ENCODE peak calls at places on chromosome 16, in six cellular contexts. T is NCI-H510A; L is activated T-cell treated with anti-CD3 and anti-CD28 coated beads, Interleukin-2, amount 50 U/mL, for 4 hours; U is Calu3; K is SJSA1; S is skeletal muscle cell. A is an unnamed sample.

GRCh38 chr16:88900653-88901052 is 34.2 kb upstream of the PABPN1L start:
- DNase-seq in T (no peak), S (no peak), L (no peak), U (no peak), K (no peak), A (no peak)

GRCh38 chr16:83806036-83806435 is 1.7 kb upstream of the HSBP1 start:
- DNase-seq in L (no peak), U (no peak), K (no peak), T (no peak), S (no peak), A (no peak)

GRCh38 chr16:50635505-50636392 is 45.4 kb downstream of the SNX20 start:
- DNase-seq in U (no peak), T (no peak), K (no peak), L (no peak), S (no peak), A (no peak)

GRCh38 chr16:89742948-89743347 is 21.6 kb downstream of the ZNF276 start:
- DNase-seq in T (no peak), L (no peak), K (no peak), S (no peak), U (no peak), A (no peak)

GRCh38 chr16:17827313-17827712 is 356.6 kb upstream of the XYLT1 start:
- DNase-seq in K (no peak), T (no peak), U (no peak), L (no peak), S (no peak), A (no peak)

GRCh38 chr16:27237229-27238015 is 31.1 kb downstream of the NSMCE1 start:
- DNase-seq in L (peak; percentile 72), S (no peak), U (no peak), K (no peak), T (peak; percentile 27), A (peak; percentile 73)

GRCh38 chr16:46658925-46659324 is 30.1 kb downstream of the VPS35 start:
- DNase-seq in L (no peak), T (no peak), U (no peak), S (no peak), K (no peak), A (no peak)

GRCh38 chr16:53282975-53283946 is 151.0 kb upstream of the RBL2 start:
- DNase-seq in L (no peak), S (no peak), T (peak; percentile 2), U (peak; percentile 33), K (no peak), A (no peak)

GRCh38 chr16:70713781-70714180 is 27.9 kb upstream of the MTSS2 start:
- DNase-seq in K (no peak), T (no peak), U (no peak), L (no peak), S (no peak), A (no peak)

GRCh38 chr16:85425061-85425662 is 188.0 kb upstream of the GSE1 start:
- DNase-seq in S (no peak), U (no peak), L (no peak), K (peak; percentile 37), T (no peak), A (peak; percentile 8)

GRCh38 chr16:49952386-49952785 is 72.6 kb upstream of the CNEP1R1 start:
- DNase-seq in T (no peak), L (no peak), S (no peak), K (peak; percentile 54), U (no peak), A (no peak)

GRCh38 chr16:56865394-56866062 is 521 bp downstream of the SLC12A3 start:
- DNase-seq in U (no peak), T (no peak), S (no peak), L (no peak), K (no peak), A (no peak)

GRCh38 chr16:56682703-56683397 is 580 bp downstream of the MT1X start:
- DNase-seq in T (no peak), K (no peak), U (no peak), L (no peak), S (no peak), A (no peak)

GRCh38 chr16:51236583-51236982 is 85.5 kb upstream of the SALL1 start:
- DNase-seq in U (no peak), T (no peak), L (no peak), K (no peak), S (no peak), A (no peak)

GRCh38 chr16:75226550-75227360 is 8.0 kb downstream of the CTRB1 start:
- DNase-seq in S (no peak), T (no peak), U (no peak), L (no peak), K (no peak), A (no peak)

GRCh38 chr16:53865492-53865863 is 161.5 kb downstream of the FTO start:
- DNase-seq in K (no peak), U (no peak), L (no peak), T (no peak), S (peak; percentile 52), A (no peak)

GRCh38 chr16:57411362-57411976 is 6.9 kb downstream of the CCL17 start:
- DNase-seq in T (no peak), K (no peak), U (no peak), S (no peak), L (no peak), A (no peak)

GRCh38 chr16:87422106-87422505 is 30.0 kb downstream of the MAP1LC3B start:
- DNase-seq in T (no peak), K (no peak), U (no peak), S (no peak), L (no peak), A (no peak)

GRCh38 chr16:86549893-86550190 is 5.2 kb downstream of the MTHFSD start:
- DNase-seq in T (no peak), K (no peak), L (no peak), S (no peak), U (no peak), A (no peak)

GRCh38 chr16:11783319-11784047 is 13.6 kb downstream of the ZC3H7A start:
- DNase-seq in L (peak; percentile 21), U (peak; percentile 18), K (no peak), T (no peak), S (no peak), A (peak; percentile 33)

GRCh38 chr16:57091990-57092785 is at the start of gene CPNE2:
- DNase-seq in L (no peak), S (no peak), K (peak; percentile 70), U (peak; percentile 73), T (no peak), A (no peak)

A was measured in activated CD8-positive, alpha-beta memory T cell treated with anti-CD3 and anti-CD28 coated beads, Interleukin-2, amount 50 U/mL, for 4 hours.